ENCODE peak calls at places on chromosomes 2 and 18, in seven cellular contexts. C, Q, A, D, E, N and J are unnamed samples.
A peak's percentile ranks its signal among the peaks of the same experiment; 100 is the strongest.

GRCh38 chr2:64426191-64426952 is 27.6 kb upstream of the LGALSL start:
- DNase-seq in D (no peak), C (peak; percentile 72), Q (peak; percentile 19), E (no peak), N (no peak), A (no peak), J (peak; percentile 65)

GRCh38 chr2:3680548-3681345 is 22.6 kb upstream of the DCDC2C start:
- DNase-seq in Q (no peak), A (no peak), D (peak; percentile 59), N (no peak), C (no peak), E (no peak), J (no peak)

GRCh38 chr2:204010611-204011560 is 74.3 kb downstream of the ICOS start:
- DNase-seq in E (no peak), C (peak; percentile 41), A (no peak), D (peak; percentile 5), N (no peak), Q (no peak), J (no peak)

GRCh38 chr2:119283873-119284331 is 60.3 kb downstream of the STEAP3 start:
- DNase-seq in D (no peak), N (peak; percentile 85), C (peak; percentile 91), Q (peak; percentile 76), E (peak; percentile 58), A (no peak), J (peak; percentile 65)

GRCh38 chr18:27860701-27861107 is 316.2 kb downstream of the CDH2 start:
- DNase-seq in D (no peak), A (no peak), Q (no peak), C (no peak), E (peak; percentile 83), N (no peak), J (peak; percentile 82)

GRCh38 chr2:196466581-196466980 is 172.9 kb upstream of the CCDC150 start:
- DNase-seq in Q (no peak), C (no peak), E (no peak), D (no peak), N (no peak), A (no peak), J (no peak)

GRCh38 chr2:43898134-43898957 is 59.6 kb downstream of the ABCG8 start:
- DNase-seq in C (no peak), D (no peak), Q (no peak), N (no peak), A (no peak), E (peak; percentile 37), J (peak; percentile 19)

GRCh38 chr2:30514134-30514860 is 67.3 kb downstream of the LCLAT1 start:
- DNase-seq in Q (peak; percentile 87), D (no peak), N (no peak), A (peak; percentile 12), E (peak; percentile 16), C (peak; percentile 77), J (peak; percentile 89)

GRCh38 chr2:51505533-51505932 is 473.6 kb upstream of the NRXN1 start:
- DNase-seq in N (no peak), D (no peak), C (peak; percentile 23), E (no peak), Q (no peak), A (no peak), J (no peak)

GRCh38 chr2:133596701-133597393 is 28.6 kb upstream of the NCKAP5 start:
- DNase-seq in Q (no peak), C (no peak), N (no peak), A (no peak), E (no peak), D (no peak), J (peak; percentile 49)

GRCh38 chr2:5520352-5520996 is 171.7 kb upstream of the SOX11 start:
- DNase-seq in C (peak; percentile 4), N (peak; percentile 75), D (no peak), E (peak; percentile 29), Q (no peak), A (no peak), J (peak; percentile 69)

GRCh38 chr2:10079931-10080535 is at the start of gene CYS1:
- DNase-seq in N (no peak), C (no peak), E (no peak), D (peak; percentile 44), Q (peak; percentile 48), A (peak; percentile 61), J (peak; percentile 15)

GRCh38 chr2:239666855-239667376 is 266.1 kb upstream of the HDAC4 start:
- DNase-seq in Q (no peak), D (no peak), C (no peak), E (no peak), A (no peak), N (no peak), J (no peak)

GRCh38 chr2:191263050-191263449 is 17.8 kb downstream of the MYO1B start:
- DNase-seq in A (no peak), E (no peak), Q (peak; percentile 13), D (no peak), C (no peak), N (no peak), J (no peak)

GRCh38 chr18:74166397-74166796 is 18.1 kb downstream of the TIMM21 start:
- DNase-seq in C (no peak), E (no peak), Q (no peak), A (no peak), N (no peak), D (no peak), J (no peak)

GRCh38 chr18:74175658-74176057 is 27.3 kb downstream of the TIMM21 start:
- DNase-seq in Q (no peak), D (no peak), N (no peak), E (no peak), C (no peak), A (no peak), J (no peak)

GRCh38 chr18:74173434-74173750 is 25.1 kb downstream of the TIMM21 start:
- DNase-seq in N (no peak), C (no peak), E (no peak), D (no peak), A (no peak), Q (no peak), J (no peak)

GRCh38 chr18:74172697-74173433 is 24.5 kb downstream of the TIMM21 start:
- DNase-seq in D (no peak), C (no peak), Q (no peak), E (no peak), N (no peak), A (no peak), J (no peak)

DNA sequence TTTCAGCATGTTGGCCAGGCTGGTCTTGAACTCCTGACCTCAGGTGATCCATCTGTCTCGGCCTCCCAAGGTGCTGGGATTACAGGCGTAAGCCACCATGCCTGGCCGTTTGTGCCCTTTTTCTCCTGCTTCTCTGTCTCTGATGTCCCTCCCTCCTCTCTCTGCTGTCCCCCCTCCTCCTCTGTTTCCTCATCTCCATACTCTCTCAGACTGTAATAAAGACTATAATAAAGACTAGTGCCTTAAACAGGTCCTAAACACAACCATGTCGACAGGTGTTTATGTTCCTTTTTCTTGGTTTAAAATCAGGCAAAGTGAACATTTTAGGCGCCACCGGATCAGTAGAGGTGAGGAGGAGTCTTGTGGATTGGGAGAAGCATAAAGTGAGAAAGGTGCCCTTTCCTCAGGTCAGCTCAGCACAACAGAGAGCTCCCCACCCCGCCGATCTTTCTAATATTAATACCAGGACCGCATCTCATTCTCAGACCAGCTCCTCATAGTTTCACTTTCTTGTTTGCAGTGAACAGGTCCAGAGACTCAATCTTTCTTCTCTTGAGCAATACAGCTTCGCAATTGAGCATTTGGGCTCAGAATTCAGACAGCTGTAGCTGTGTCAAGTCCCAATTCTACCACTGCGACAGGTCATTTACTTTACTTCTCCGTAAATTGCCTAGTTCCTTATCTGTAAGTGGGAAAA is 23.7 kb downstream of the TIMM21 start:
- DNase-seq in N (no peak), C (no peak), Q (peak; percentile 17), D (no peak), E (no peak), A (no peak), J (peak; percentile 11)
- H3K4me3 ChIP-seq in N (peak overlapping the region; percentile 32), C (peak overlapping the region; percentile 53), Q (no peak overlapping the region), D (no peak overlapping the region), E (no peak overlapping the region), A (peak overlapping the region; percentile 36), J (peak overlapping the region; percentile 35)

DNA sequence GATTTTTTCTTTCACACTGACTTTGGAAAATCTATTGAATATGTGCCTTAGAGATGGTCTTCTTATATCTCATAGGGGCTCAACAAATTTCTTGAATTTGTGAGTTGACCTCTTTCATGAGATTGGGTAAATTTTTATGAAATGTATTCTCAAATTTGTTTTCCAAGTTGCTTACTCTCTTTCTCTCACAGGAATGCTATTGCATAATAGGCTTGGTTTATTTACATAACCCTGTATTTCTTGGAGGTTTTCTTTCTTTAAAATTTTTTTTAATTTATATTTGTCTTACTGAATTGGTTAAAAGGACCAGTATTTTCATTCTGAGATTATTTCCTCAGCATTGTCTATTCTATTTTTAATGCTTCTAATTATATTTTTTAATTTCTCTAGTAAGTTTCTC is 917.1 kb downstream of the DPP10 start:
- DNase-seq in Q (no peak), D (no peak), E (no peak), N (no peak), A (no peak), C (no peak), J (no peak)
- TF ChIP-seq CTCF in Q (no peak), D (no peak), E (no peak), N (no peak), A (no peak), C (no peak), J (no peak)

GRCh38 chr2:120893874-120894584 is 158.4 kb downstream of the GLI2 start:
- DNase-seq in D (no peak), E (no peak), C (no peak), A (no peak), Q (no peak), N (no peak), J (no peak)
- H3K4me3 ChIP-seq in D (no peak overlapping the region), E (no peak overlapping the region), C (no peak overlapping the region), A (no peak overlapping the region), Q (no peak overlapping the region), N (no peak overlapping the region), J (no peak overlapping the region)

GRCh38 chr2:187442378-187442777 is 5.7 kb downstream of the CALCRL start:
- DNase-seq in D (no peak), N (no peak), A (no peak), Q (no peak), C (no peak), E (no peak), J (peak; percentile 36)
- TF ChIP-seq CTCF in D (peak; percentile 66), N (no peak), A (peak; percentile 1), Q (no peak), C (no peak), E (no peak), J (no peak)

GRCh38 chr2:236128321-236128720 is 39.9 kb downstream of the GBX2 start:
- DNase-seq in A (no peak), Q (no peak), D (no peak), C (no peak), N (no peak), E (no peak), J (peak; percentile 7)
- H3K4me3 ChIP-seq in A (no peak overlapping the region), Q (no peak overlapping the region), D (no peak overlapping the region), C (no peak overlapping the region), N (no peak overlapping the region), E (no peak overlapping the region), J (no peak overlapping the region)

GRCh38 chr2:88967844-88968243 is 276.4 kb downstream of the RPIA start:
- DNase-seq in A (no peak), N (no peak), D (no peak), C (peak; percentile 49), E (no peak), Q (no peak), J (no peak)
- TF ChIP-seq CTCF in A (no peak), N (no peak), D (no peak), C (peak; percentile 62), E (no peak), Q (peak; percentile 2), J (no peak)